ENCODE peak calls at places on chromosomes 13 and 19, in seven cellular contexts. One of them, this sample, is unnamed.
A peak's percentile ranks its signal among the peaks of the same experiment; 100 is the strongest.

GRCh38 chr13:111006508-111007031 is 91.7 kb upstream of the ANKRD10 start:
- DNase-seq in AG09319: peak; percentile 44
- DNase-seq in tibial nerve: peak; percentile 30
- DNase-seq in IMR-90: peak; percentile 84
- DNase-seq in HFFc6: peak; percentile 57
- DNase-seq in progenitor cell of endocrine pancreas: no peak
- DNase-seq in nephron progenitor cell: no peak
- DNase-seq in this sample: peak; percentile 76

GRCh38 chr19:49690656-49691242 is at the start of gene CPT1C:
- DNase-seq in AG09319: peak; percentile 49
- DNase-seq in nephron progenitor cell: peak; percentile 87
- DNase-seq in HFFc6: peak; percentile 77
- DNase-seq in progenitor cell of endocrine pancreas: peak; percentile 64
- DNase-seq in tibial nerve: peak; percentile 47
- DNase-seq in IMR-90: peak; percentile 79
- DNase-seq in this sample: no peak

GRCh38 chr13:107900775-107901174 is 314.6 kb downstream of the LIG4 start:
- DNase-seq in nephron progenitor cell: no peak
- DNase-seq in progenitor cell of endocrine pancreas: no peak
- DNase-seq in tibial nerve: no peak
- DNase-seq in AG09319: no peak
- DNase-seq in IMR-90: peak; percentile 87
- DNase-seq in HFFc6: no peak
- DNase-seq in this sample: no peak

GRCh38 chr19:35205733-35206323 is 22.7 kb downstream of the FAM187B start:
- DNase-seq in IMR-90: no peak
- DNase-seq in nephron progenitor cell: no peak
- DNase-seq in HFFc6: no peak
- DNase-seq in progenitor cell of endocrine pancreas: no peak
- DNase-seq in AG09319: no peak
- DNase-seq in tibial nerve: no peak
- DNase-seq in this sample: no peak

GRCh38 chr13:40096357-40096911 is 441.0 kb downstream of the COG6 start:
- DNase-seq in progenitor cell of endocrine pancreas: no peak
- DNase-seq in tibial nerve: no peak
- DNase-seq in nephron progenitor cell: no peak
- DNase-seq in HFFc6: no peak
- DNase-seq in AG09319: no peak
- DNase-seq in IMR-90: no peak
- DNase-seq in this sample: no peak

GRCh38 chr19:6945733-6946132 is 58.4 kb downstream of the ADGRE1 start:
- DNase-seq in progenitor cell of endocrine pancreas: no peak
- DNase-seq in IMR-90: no peak
- DNase-seq in AG09319: no peak
- DNase-seq in tibial nerve: no peak
- DNase-seq in HFFc6: no peak
- DNase-seq in nephron progenitor cell: no peak
- DNase-seq in this sample: no peak

GRCh38 chr19:2186071-2186846 is 22.5 kb downstream of the DOT1L start:
- DNase-seq in nephron progenitor cell: no peak
- DNase-seq in tibial nerve: peak; percentile 71
- DNase-seq in progenitor cell of endocrine pancreas: no peak
- DNase-seq in AG09319: peak; percentile 97
- DNase-seq in IMR-90: peak; percentile 95
- DNase-seq in HFFc6: peak; percentile 97
- DNase-seq in this sample: no peak

GRCh38 chr19:14073925-14074838 is 1.6 kb downstream of the MISP3 start:
- DNase-seq in tibial nerve: no peak
- DNase-seq in progenitor cell of endocrine pancreas: no peak
- DNase-seq in IMR-90: peak; percentile 25
- DNase-seq in HFFc6: no peak
- DNase-seq in AG09319: no peak
- DNase-seq in nephron progenitor cell: peak; percentile 37
- DNase-seq in this sample: no peak

GRCh38 chr13:27476943-27477681 is 26.7 kb upstream of the MTIF3 start:
- DNase-seq in progenitor cell of endocrine pancreas: no peak
- DNase-seq in nephron progenitor cell: no peak
- DNase-seq in AG09319: peak; percentile 3
- DNase-seq in IMR-90: peak; percentile 50
- DNase-seq in HFFc6: peak; percentile 29
- DNase-seq in tibial nerve: no peak
- DNase-seq in this sample: no peak

GRCh38 chr19:43470288-43470687 is 4.9 kb upstream of the LYPD3 start:
- DNase-seq in nephron progenitor cell: no peak
- DNase-seq in tibial nerve: no peak
- DNase-seq in progenitor cell of endocrine pancreas: no peak
- DNase-seq in HFFc6: peak; percentile 82
- DNase-seq in IMR-90: peak; percentile 93
- DNase-seq in AG09319: no peak
- DNase-seq in this sample: no peak

GRCh38 chr19:34173145-34173956 is 1.0 kb downstream of the LSM14A start:
- DNase-seq in tibial nerve: peak; percentile 19
- DNase-seq in nephron progenitor cell: peak; percentile 62
- DNase-seq in IMR-90: peak; percentile 27
- DNase-seq in AG09319: no peak
- DNase-seq in HFFc6: peak; percentile 28
- DNase-seq in progenitor cell of endocrine pancreas: peak; percentile 18
- DNase-seq in this sample: no peak

GRCh38 chr19:56663931-56664500 is 7.5 kb downstream of the ZNF835 start:
- DNase-seq in HFFc6: no peak
- DNase-seq in tibial nerve: no peak
- DNase-seq in AG09319: no peak
- DNase-seq in progenitor cell of endocrine pancreas: no peak
- DNase-seq in nephron progenitor cell: no peak
- DNase-seq in IMR-90: no peak
- DNase-seq in this sample: no peak

GRCh38 chr13:44470623-44471562 is 97.3 kb downstream of the SERP2 start:
- DNase-seq in tibial nerve: no peak
- DNase-seq in IMR-90: peak; percentile 40
- DNase-seq in nephron progenitor cell: no peak
- DNase-seq in AG09319: no peak
- DNase-seq in HFFc6: no peak
- DNase-seq in progenitor cell of endocrine pancreas: no peak
- DNase-seq in this sample: no peak

GRCh38 chr13:86051134-86052103 is 252.2 kb upstream of the SLITRK6 start:
- DNase-seq in progenitor cell of endocrine pancreas: no peak
- DNase-seq in nephron progenitor cell: no peak
- DNase-seq in IMR-90: no peak
- DNase-seq in HFFc6: no peak
- DNase-seq in tibial nerve: no peak
- DNase-seq in AG09319: no peak
- DNase-seq in this sample: peak; percentile 51

GRCh38 chr19:48069435-48069834 is 25.6 kb upstream of the CABP5 start:
- DNase-seq in nephron progenitor cell: no peak
- DNase-seq in AG09319: no peak
- DNase-seq in IMR-90: no peak
- DNase-seq in HFFc6: no peak
- DNase-seq in progenitor cell of endocrine pancreas: no peak
- DNase-seq in tibial nerve: no peak
- DNase-seq in this sample: no peak

GRCh38 chr19:48186541-48186991 is 16.1 kb downstream of the ZSWIM9 start:
- DNase-seq in HFFc6: no peak
- DNase-seq in tibial nerve: no peak
- DNase-seq in AG09319: no peak
- DNase-seq in progenitor cell of endocrine pancreas: no peak
- DNase-seq in IMR-90: no peak
- DNase-seq in nephron progenitor cell: no peak
- DNase-seq in this sample: no peak

GRCh38 chr19:13850910-13851753 is 25.8 kb upstream of the NANOS3 start:
- DNase-seq in HFFc6: peak; percentile 85
- DNase-seq in AG09319: peak; percentile 83
- DNase-seq in tibial nerve: peak; percentile 80
- DNase-seq in nephron progenitor cell: no peak
- DNase-seq in IMR-90: peak; percentile 94
- DNase-seq in progenitor cell of endocrine pancreas: no peak
- DNase-seq in this sample: peak; percentile 93

GRCh38 chr19:7652061-7652641 is 15.2 kb downstream of the STXBP2 start:
- DNase-seq in nephron progenitor cell: peak; percentile 92
- DNase-seq in IMR-90: peak; percentile 60
- DNase-seq in tibial nerve: peak; percentile 42
- DNase-seq in HFFc6: peak; percentile 44
- DNase-seq in AG09319: peak; percentile 30
- DNase-seq in progenitor cell of endocrine pancreas: peak; percentile 90
- DNase-seq in this sample: peak; percentile 19

GRCh38 chr13:100392709-100393630 is 195.6 kb downstream of the GGACT start:
- DNase-seq in progenitor cell of endocrine pancreas: no peak
- DNase-seq in HFFc6: peak; percentile 98
- DNase-seq in nephron progenitor cell: no peak
- DNase-seq in IMR-90: peak; percentile 100
- DNase-seq in tibial nerve: peak; percentile 54
- DNase-seq in AG09319: peak; percentile 98
- DNase-seq in this sample: peak; percentile 95

GRCh38 chr13:84366484-84366883 is 484.2 kb upstream of the SLITRK1 start:
- DNase-seq in nephron progenitor cell: no peak
- DNase-seq in HFFc6: no peak
- DNase-seq in AG09319: no peak
- DNase-seq in progenitor cell of endocrine pancreas: no peak
- DNase-seq in tibial nerve: no peak
- DNase-seq in IMR-90: peak; percentile 7
- DNase-seq in this sample: no peak

GRCh38 chr19:13164370-13165090 is 14.3 kb downstream of the IER2 start:
- DNase-seq in tibial nerve: no peak
- DNase-seq in nephron progenitor cell: peak; percentile 82
- DNase-seq in IMR-90: peak; percentile 61
- DNase-seq in HFFc6: no peak
- DNase-seq in progenitor cell of endocrine pancreas: peak; percentile 70
- DNase-seq in AG09319: no peak
- DNase-seq in this sample: peak; percentile 48

GRCh38 chr19:5356428-5356827 is 15.8 kb upstream of the PTPRS start:
- DNase-seq in IMR-90: no peak
- DNase-seq in tibial nerve: no peak
- DNase-seq in nephron progenitor cell: no peak
- DNase-seq in progenitor cell of endocrine pancreas: no peak
- DNase-seq in AG09319: no peak
- DNase-seq in HFFc6: no peak
- DNase-seq in this sample: no peak

GRCh38 chr13:113404723-113405471 is 41.0 kb upstream of the GRTP1 start:
- DNase-seq in HFFc6: no peak
- DNase-seq in progenitor cell of endocrine pancreas: no peak
- DNase-seq in IMR-90: no peak
- DNase-seq in nephron progenitor cell: peak; percentile 29
- DNase-seq in tibial nerve: peak; percentile 2
- DNase-seq in AG09319: no peak
- DNase-seq in this sample: no peak
- TF ChIP-seq CTCF in HFFc6: no peak
- TF ChIP-seq CTCF in progenitor cell of endocrine pancreas: no peak
- TF ChIP-seq CTCF in IMR-90: no peak
- TF ChIP-seq CTCF in nephron progenitor cell: no peak
- TF ChIP-seq CTCF in tibial nerve: no peak
- TF ChIP-seq CTCF in AG09319: no peak
- TF ChIP-seq CTCF in this sample: no peak

GRCh38 chr19:51712461-51713081 is 11.2 kb downstream of the HAS1 start:
- DNase-seq in HFFc6: peak; percentile 39
- DNase-seq in AG09319: no peak
- DNase-seq in nephron progenitor cell: no peak
- DNase-seq in progenitor cell of endocrine pancreas: no peak
- DNase-seq in IMR-90: peak; percentile 35
- DNase-seq in tibial nerve: no peak
- DNase-seq in this sample: no peak
- TF ChIP-seq CTCF in HFFc6: peak; percentile 74
- TF ChIP-seq CTCF in AG09319: peak; percentile 29
- TF ChIP-seq CTCF in nephron progenitor cell: no peak
- TF ChIP-seq CTCF in progenitor cell of endocrine pancreas: peak; percentile 54
- TF ChIP-seq CTCF in IMR-90: peak; percentile 30
- TF ChIP-seq CTCF in tibial nerve: no peak
- TF ChIP-seq CTCF in this sample: peak; percentile 78

DNA sequence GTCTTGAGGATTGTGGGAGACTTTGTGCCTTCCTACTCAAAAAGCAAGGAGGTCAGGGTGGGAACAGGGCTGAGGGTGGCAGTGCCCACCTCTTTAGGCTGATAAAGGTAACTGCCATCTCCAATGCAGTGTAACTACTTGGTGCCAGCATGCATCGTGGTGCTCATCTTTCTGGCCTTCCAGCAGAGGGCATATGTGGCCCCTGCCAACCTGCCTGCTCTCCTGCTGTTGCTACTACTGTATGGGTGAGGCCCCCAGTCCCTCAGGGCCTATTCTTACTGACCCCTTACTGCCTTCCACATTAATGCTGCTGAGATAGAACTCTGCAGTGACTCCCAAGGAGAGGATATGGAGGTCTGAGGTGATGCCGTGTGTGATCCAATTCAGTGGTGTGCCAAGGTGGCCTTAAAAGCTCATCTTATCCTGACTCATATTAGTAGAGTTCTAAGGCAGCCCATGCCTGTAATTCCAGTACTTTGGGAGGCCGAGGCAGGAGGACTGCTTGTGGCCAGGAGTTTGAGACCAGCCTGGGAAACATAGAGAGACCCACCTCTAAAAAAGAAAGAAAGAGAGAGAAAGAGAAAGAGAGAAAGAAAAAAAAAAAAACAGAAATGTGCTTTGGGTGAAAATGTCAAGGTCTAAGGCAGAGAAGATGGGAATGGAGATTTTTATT is 9.6 kb upstream of the ARHGAP45 start:
- DNase-seq in tibial nerve: no peak
- DNase-seq in HFFc6: peak; percentile 73
- DNase-seq in IMR-90: peak; percentile 67
- DNase-seq in AG09319: no peak
- DNase-seq in nephron progenitor cell: no peak
- DNase-seq in progenitor cell of endocrine pancreas: no peak
- DNase-seq in this sample: no peak
- TF ChIP-seq CTCF in tibial nerve: no peak
- TF ChIP-seq CTCF in HFFc6: peak; percentile 37
- TF ChIP-seq CTCF in IMR-90: no peak
- TF ChIP-seq CTCF in AG09319: no peak
- TF ChIP-seq CTCF in nephron progenitor cell: no peak
- TF ChIP-seq CTCF in progenitor cell of endocrine pancreas: no peak
- TF ChIP-seq CTCF in this sample: no peak

GRCh38 chr13:62510906-62511655 is 1095.4 kb upstream of the PCDH20 start:
- DNase-seq in IMR-90: no peak
- DNase-seq in HFFc6: no peak
- DNase-seq in AG09319: no peak
- DNase-seq in nephron progenitor cell: no peak
- DNase-seq in progenitor cell of endocrine pancreas: no peak
- DNase-seq in tibial nerve: no peak
- DNase-seq in this sample: no peak

DNA sequence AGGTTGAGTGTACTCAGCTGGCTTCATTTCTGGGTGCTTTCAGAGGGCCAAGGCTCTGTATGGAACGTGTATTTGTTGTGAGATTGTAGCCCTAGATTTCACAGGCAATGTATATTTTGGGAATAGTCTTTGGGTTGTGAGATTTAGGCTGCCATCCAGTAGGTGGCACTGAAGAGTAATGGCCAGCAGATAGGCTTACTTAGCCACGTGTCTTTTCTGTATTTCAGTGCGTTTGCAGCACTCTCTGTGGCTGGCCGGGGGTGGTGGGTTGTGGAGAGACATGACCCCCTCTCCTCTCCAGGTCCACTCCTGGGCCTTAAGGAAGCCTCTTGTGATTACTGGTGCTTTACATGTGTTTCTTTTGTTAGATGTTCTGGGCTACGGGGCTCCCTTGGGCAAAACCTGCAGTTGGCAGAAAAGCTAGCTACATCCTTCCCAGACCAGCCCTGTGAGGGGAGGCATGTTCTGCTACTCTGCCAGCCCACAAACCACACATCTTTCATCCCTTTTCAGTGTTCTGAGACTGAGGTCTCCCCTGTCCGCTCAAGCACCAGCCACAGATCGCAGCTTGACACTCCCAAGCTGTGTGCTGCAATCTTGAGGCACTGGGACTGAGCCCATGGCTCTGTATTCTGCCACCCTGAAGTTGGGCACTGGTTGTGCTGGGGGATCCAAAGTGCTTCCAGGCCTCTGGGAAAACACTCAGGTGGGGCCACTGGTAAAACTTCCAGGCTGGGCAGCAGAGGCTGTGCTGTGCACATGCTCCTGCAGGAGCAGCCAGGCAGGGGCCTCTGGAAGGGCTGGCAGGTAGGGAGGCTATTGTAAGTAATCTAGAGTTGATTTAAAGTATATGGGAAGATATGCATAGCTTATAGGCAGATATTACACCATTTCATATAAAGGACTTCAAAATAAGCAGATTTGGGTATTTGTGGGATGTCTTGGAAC is 1096.8 kb upstream of the PCDH20 start:
- DNase-seq in nephron progenitor cell: peak; percentile 49
- DNase-seq in progenitor cell of endocrine pancreas: no peak
- DNase-seq in AG09319: no peak
- DNase-seq in tibial nerve: no peak
- DNase-seq in IMR-90: peak; percentile 32
- DNase-seq in HFFc6: no peak
- DNase-seq in this sample: no peak
- TF ChIP-seq CTCF in nephron progenitor cell: peak; percentile 72
- TF ChIP-seq CTCF in progenitor cell of endocrine pancreas: peak; percentile 70
- TF ChIP-seq CTCF in AG09319: peak; percentile 67
- TF ChIP-seq CTCF in tibial nerve: peak; percentile 47
- TF ChIP-seq CTCF in IMR-90: peak; percentile 54
- TF ChIP-seq CTCF in HFFc6: peak; percentile 54
- TF ChIP-seq CTCF in this sample: peak; percentile 70